ENCODE peak calls at places on chromosomes 1 and 21, in nine cellular contexts. One of them, this sample, is unnamed.

GRCh38 chr1:226863446-226863845 is 7.0 kb upstream of the PSEN2 start:
- DNase-seq in ovary: no peak
- DNase-seq in stomach: no peak
- DNase-seq in A549: no peak
- DNase-seq in sigmoid colon: no peak
- DNase-seq in tibial nerve: peak
- DNase-seq in esophagus muscularis mucosa: no peak
- DNase-seq in K562: no peak
- DNase-seq in GM12878: no peak
- DNase-seq in this sample: no peak

GRCh38 chr1:31522556-31522845 is 53.8 kb upstream of the TINAGL1 start:
- DNase-seq in ovary: no peak
- DNase-seq in stomach: no peak
- DNase-seq in A549: no peak
- DNase-seq in sigmoid colon: no peak
- DNase-seq in tibial nerve: no peak
- DNase-seq in esophagus muscularis mucosa: no peak
- DNase-seq in K562: no peak
- DNase-seq in GM12878: no peak
- DNase-seq in this sample: no peak

GRCh38 chr1:55400560-55400959 is 185.4 kb upstream of the USP24 start:
- DNase-seq in ovary: no peak
- DNase-seq in stomach: no peak
- DNase-seq in A549: no peak
- DNase-seq in sigmoid colon: no peak
- DNase-seq in tibial nerve: no peak
- DNase-seq in esophagus muscularis mucosa: peak
- DNase-seq in K562: no peak
- DNase-seq in GM12878: no peak
- DNase-seq in this sample: no peak

GRCh38 chr1:8908388-8909151 is 30.1 kb upstream of the ENO1 start:
- DNase-seq in ovary: no peak
- DNase-seq in stomach: no peak
- DNase-seq in A549: peak
- DNase-seq in sigmoid colon: no peak
- DNase-seq in tibial nerve: no peak
- DNase-seq in esophagus muscularis mucosa: no peak
- DNase-seq in K562: no peak
- DNase-seq in GM12878: no peak
- DNase-seq in this sample: no peak

GRCh38 chr1:68111804-68112436 is 61.5 kb upstream of the DIRAS3 start:
- DNase-seq in ovary: peak
- DNase-seq in stomach: peak
- DNase-seq in A549: peak
- DNase-seq in sigmoid colon: peak
- DNase-seq in tibial nerve: peak
- DNase-seq in esophagus muscularis mucosa: peak
- DNase-seq in K562: no peak
- DNase-seq in GM12878: no peak
- DNase-seq in this sample: peak

GRCh38 chr1:219085988-219086387 is 87.7 kb upstream of the LYPLAL1 start:
- DNase-seq in ovary: no peak
- DNase-seq in stomach: no peak
- DNase-seq in A549: no peak
- DNase-seq in sigmoid colon: no peak
- DNase-seq in tibial nerve: no peak
- DNase-seq in esophagus muscularis mucosa: no peak
- DNase-seq in K562: no peak
- DNase-seq in GM12878: no peak
- DNase-seq in this sample: no peak

GRCh38 chr21:44542716-44543115 is 2.7 kb upstream of the KRTAP10-1 start:
- DNase-seq in ovary: no peak
- DNase-seq in stomach: no peak
- DNase-seq in A549: no peak
- DNase-seq in sigmoid colon: no peak
- DNase-seq in tibial nerve: no peak
- DNase-seq in esophagus muscularis mucosa: no peak
- DNase-seq in K562: no peak
- DNase-seq in GM12878: no peak
- DNase-seq in this sample: no peak

GRCh38 chr1:206000641-206001339 is 2.4 kb downstream of the RAB7B start:
- DNase-seq in ovary: no peak
- DNase-seq in stomach: no peak
- DNase-seq in A549: no peak
- DNase-seq in sigmoid colon: no peak
- DNase-seq in tibial nerve: no peak
- DNase-seq in esophagus muscularis mucosa: no peak
- DNase-seq in K562: no peak
- DNase-seq in GM12878: no peak
- DNase-seq in this sample: no peak

GRCh38 chr1:41245659-41246058 is 3.6 kb upstream of the SCMH1 start:
- DNase-seq in ovary: no peak
- DNase-seq in stomach: no peak
- DNase-seq in A549: no peak
- DNase-seq in sigmoid colon: no peak
- DNase-seq in tibial nerve: no peak
- DNase-seq in esophagus muscularis mucosa: no peak
- DNase-seq in K562: no peak
- DNase-seq in GM12878: no peak
- DNase-seq in this sample: no peak

GRCh38 chr1:221998186-221998612 is 256.3 kb upstream of the DUSP10 start:
- DNase-seq in ovary: no peak
- DNase-seq in stomach: no peak
- DNase-seq in A549: no peak
- DNase-seq in sigmoid colon: no peak
- DNase-seq in tibial nerve: no peak
- DNase-seq in esophagus muscularis mucosa: peak
- DNase-seq in K562: no peak
- DNase-seq in GM12878: no peak
- DNase-seq in this sample: no peak

GRCh38 chr21:45516071-45516670 is 26.1 kb downstream of the SLC19A1 start:
- DNase-seq in ovary: peak
- DNase-seq in stomach: no peak
- DNase-seq in A549: no peak
- DNase-seq in sigmoid colon: peak
- DNase-seq in tibial nerve: no peak
- DNase-seq in esophagus muscularis mucosa: no peak
- DNase-seq in K562: no peak
- DNase-seq in GM12878: no peak
- DNase-seq in this sample: no peak

GRCh38 chr21:35833388-35833787 is 226.9 kb downstream of the SETD4 start:
- DNase-seq in ovary: no peak
- DNase-seq in stomach: no peak
- DNase-seq in A549: no peak
- DNase-seq in sigmoid colon: no peak
- DNase-seq in tibial nerve: no peak
- DNase-seq in esophagus muscularis mucosa: no peak
- DNase-seq in K562: no peak
- DNase-seq in GM12878: no peak
- DNase-seq in this sample: no peak

GRCh38 chr1:59422921-59423575 is 126.2 kb downstream of the FGGY start:
- DNase-seq in ovary: no peak
- DNase-seq in stomach: peak
- DNase-seq in A549: no peak
- DNase-seq in sigmoid colon: peak
- DNase-seq in tibial nerve: peak
- DNase-seq in esophagus muscularis mucosa: peak
- DNase-seq in K562: no peak
- DNase-seq in GM12878: no peak
- DNase-seq in this sample: peak

GRCh38 chr21:25660233-25660632 is 21.2 kb downstream of the JAM2 start:
- DNase-seq in ovary: no peak
- DNase-seq in stomach: no peak
- DNase-seq in A549: no peak
- DNase-seq in sigmoid colon: no peak
- DNase-seq in tibial nerve: no peak
- DNase-seq in esophagus muscularis mucosa: no peak
- DNase-seq in K562: no peak
- DNase-seq in GM12878: no peak
- DNase-seq in this sample: no peak

GRCh38 chr1:7592120-7592798 is 178.8 kb upstream of the VAMP3 start:
- DNase-seq in ovary: no peak
- DNase-seq in stomach: no peak
- DNase-seq in A549: no peak
- DNase-seq in sigmoid colon: peak
- DNase-seq in tibial nerve: no peak
- DNase-seq in esophagus muscularis mucosa: no peak
- DNase-seq in K562: no peak
- DNase-seq in GM12878: no peak
- DNase-seq in this sample: no peak

GRCh38 chr1:113103048-113103447 is 30.1 kb downstream of the LRIG2 start:
- DNase-seq in ovary: no peak
- DNase-seq in stomach: no peak
- DNase-seq in A549: no peak
- DNase-seq in sigmoid colon: no peak
- DNase-seq in tibial nerve: no peak
- DNase-seq in esophagus muscularis mucosa: no peak
- DNase-seq in K562: no peak
- DNase-seq in GM12878: no peak
- DNase-seq in this sample: no peak

DNA sequence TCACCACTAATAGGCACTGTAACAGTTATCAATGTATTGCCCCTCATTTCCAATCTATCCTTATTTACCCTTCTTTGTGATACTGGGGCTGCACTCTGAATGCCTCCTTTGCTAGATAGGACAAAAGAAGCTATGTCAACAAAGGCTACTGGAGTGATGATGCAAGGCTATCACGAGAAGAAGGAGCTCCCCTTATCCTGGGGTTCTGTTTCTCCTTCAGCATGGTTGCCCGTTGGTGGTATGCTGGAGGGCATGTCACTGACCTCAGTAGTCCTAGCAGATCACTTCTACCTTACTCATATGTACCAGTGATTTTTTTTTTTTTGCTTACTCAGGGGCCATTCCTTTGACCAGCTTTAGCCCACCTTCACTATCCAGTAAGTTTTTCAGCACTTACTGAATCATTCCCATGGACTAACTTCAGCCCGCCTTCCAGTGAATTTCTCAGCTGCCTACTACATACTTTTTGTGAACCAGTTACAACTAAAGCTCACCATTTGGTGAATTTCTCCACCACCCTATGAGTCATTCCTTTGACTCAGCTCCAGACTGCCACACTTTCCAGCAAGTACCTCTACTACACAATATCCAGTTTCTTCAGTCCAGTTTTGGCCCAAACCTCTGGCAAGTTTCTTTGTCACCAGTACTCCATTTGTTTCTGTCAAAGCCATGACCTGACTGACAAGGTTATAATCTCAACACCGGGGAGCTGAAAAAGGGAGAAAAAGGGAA is 944.5 kb downstream of the KCNT2 start:
- DNase-seq in ovary: no peak
- DNase-seq in stomach: no peak
- DNase-seq in A549: peak
- DNase-seq in sigmoid colon: no peak
- DNase-seq in tibial nerve: no peak
- DNase-seq in esophagus muscularis mucosa: no peak
- DNase-seq in K562: no peak
- DNase-seq in GM12878: no peak
- DNase-seq in this sample: no peak
- TF ChIP-seq EP300 in ovary: no peak
- TF ChIP-seq EP300 in stomach: no peak
- TF ChIP-seq EP300 in A549: no peak
- TF ChIP-seq EP300 in sigmoid colon: no peak
- TF ChIP-seq EP300 in tibial nerve: no peak
- TF ChIP-seq EP300 in esophagus muscularis mucosa: no peak
- TF ChIP-seq EP300 in K562: no peak
- TF ChIP-seq EP300 in GM12878: no peak
- TF ChIP-seq EP300 in this sample: no peak

GRCh38 chr1:201169971-201170532 is 15.8 kb upstream of the TMEM9 start:
- DNase-seq in ovary: no peak
- DNase-seq in stomach: no peak
- DNase-seq in A549: no peak
- DNase-seq in sigmoid colon: no peak
- DNase-seq in tibial nerve: no peak
- DNase-seq in esophagus muscularis mucosa: no peak
- DNase-seq in K562: no peak
- DNase-seq in GM12878: no peak
- DNase-seq in this sample: no peak
- H3K4me3 ChIP-seq in ovary: no peak
- H3K4me3 ChIP-seq in stomach: peak
- H3K4me3 ChIP-seq in A549: peak
- H3K4me3 ChIP-seq in sigmoid colon: peak
- H3K4me3 ChIP-seq in tibial nerve: peak
- H3K4me3 ChIP-seq in esophagus muscularis mucosa: peak
- H3K4me3 ChIP-seq in K562: no peak
- H3K4me3 ChIP-seq in GM12878: no peak
- H3K4me3 ChIP-seq in this sample: no peak

GRCh38 chr1:156599811-156600210 is 1.5 kb downstream of the GPATCH4 start:
- DNase-seq in ovary: no peak
- DNase-seq in stomach: no peak
- DNase-seq in A549: peak
- DNase-seq in sigmoid colon: no peak
- DNase-seq in tibial nerve: no peak
- DNase-seq in esophagus muscularis mucosa: no peak
- DNase-seq in K562: no peak
- DNase-seq in GM12878: no peak
- DNase-seq in this sample: no peak
- TF ChIP-seq POLR2A in ovary: no peak
- TF ChIP-seq POLR2A in stomach: no peak
- TF ChIP-seq POLR2A in A549: no peak
- TF ChIP-seq POLR2A in sigmoid colon: no peak
- TF ChIP-seq POLR2A in tibial nerve: no peak
- TF ChIP-seq POLR2A in esophagus muscularis mucosa: no peak
- TF ChIP-seq POLR2A in K562: no peak
- TF ChIP-seq POLR2A in GM12878: no peak
- TF ChIP-seq POLR2A in this sample: no peak

GRCh38 chr1:37892151-37893047 is 33.0 kb upstream of the MTF1 start:
- DNase-seq in ovary: no peak
- DNase-seq in stomach: no peak
- DNase-seq in A549: no peak
- DNase-seq in sigmoid colon: no peak
- DNase-seq in tibial nerve: no peak
- DNase-seq in esophagus muscularis mucosa: no peak
- DNase-seq in K562: no peak
- DNase-seq in GM12878: no peak
- DNase-seq in this sample: no peak

GRCh38 chr1:37887986-37888700 is 28.8 kb upstream of the MTF1 start:
- DNase-seq in ovary: no peak
- DNase-seq in stomach: no peak
- DNase-seq in A549: no peak
- DNase-seq in sigmoid colon: no peak
- DNase-seq in tibial nerve: no peak
- DNase-seq in esophagus muscularis mucosa: no peak
- DNase-seq in K562: no peak
- DNase-seq in GM12878: no peak
- DNase-seq in this sample: no peak

DNA sequence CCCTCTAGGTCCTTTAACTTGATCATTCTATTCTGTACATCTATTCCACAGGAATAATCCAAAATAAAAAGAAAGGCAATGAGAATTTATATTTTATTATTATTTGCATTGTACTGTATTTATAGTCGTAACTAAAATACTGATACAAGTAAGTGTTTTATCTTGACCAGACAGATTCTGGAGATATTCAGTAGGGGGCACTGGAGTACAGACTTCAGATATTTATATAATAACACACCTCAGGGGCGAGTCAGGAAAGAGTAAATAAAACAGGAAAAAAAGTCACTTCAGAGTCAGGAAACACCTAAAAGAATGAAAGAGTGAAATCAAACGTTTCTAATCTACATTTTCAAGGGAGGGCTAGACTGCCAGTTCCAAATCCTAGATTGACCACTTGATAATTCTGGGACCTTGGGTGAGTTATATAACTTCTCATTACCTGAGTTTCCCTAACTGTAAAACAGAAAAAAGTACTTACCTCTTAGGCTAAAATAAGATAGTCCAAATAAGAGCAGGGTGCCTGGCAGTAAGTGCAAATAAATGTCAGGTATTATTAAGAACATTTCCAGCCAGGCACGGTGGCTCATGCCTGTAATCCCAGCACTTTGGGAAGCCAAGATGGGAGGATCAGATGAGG is 31.1 kb upstream of the MTF1 start:
- DNase-seq in ovary: no peak
- DNase-seq in stomach: no peak
- DNase-seq in A549: peak
- DNase-seq in sigmoid colon: no peak
- DNase-seq in tibial nerve: no peak
- DNase-seq in esophagus muscularis mucosa: no peak
- DNase-seq in K562: peak
- DNase-seq in GM12878: peak
- DNase-seq in this sample: no peak
- TF ChIP-seq EP300 in ovary: no peak
- TF ChIP-seq EP300 in stomach: no peak
- TF ChIP-seq EP300 in A549: no peak
- TF ChIP-seq EP300 in sigmoid colon: no peak
- TF ChIP-seq EP300 in tibial nerve: no peak
- TF ChIP-seq EP300 in esophagus muscularis mucosa: no peak
- TF ChIP-seq EP300 in K562: no peak
- TF ChIP-seq EP300 in GM12878: no peak
- TF ChIP-seq EP300 in this sample: no peak